ENCODE peak calls at places on chromosomes 1 and 21, in four cellular contexts. One of them, this sample, is unnamed.

GRCh38 chr1:39902121-39902807 is 547 bp upstream of the MYCL start:
- DNase-seq in cardiac muscle cell: peak; percentile 46
- DNase-seq in GM12878: no peak
- DNase-seq in Karpas-422: peak; percentile 75
- DNase-seq in this sample: peak; percentile 58

GRCh38 chr1:99228153-99228552 is 36.1 kb upstream of the PLPPR4 start:
- DNase-seq in cardiac muscle cell: no peak
- DNase-seq in GM12878: no peak
- DNase-seq in Karpas-422: no peak
- DNase-seq in this sample: no peak

GRCh38 chr1:94416901-94417701 is 1.1 kb upstream of the ABCD3 start:
- DNase-seq in Karpas-422: no peak
- DNase-seq in cardiac muscle cell: peak; percentile 94
- DNase-seq in GM12878: no peak
- DNase-seq in this sample: no peak

GRCh38 chr1:235293322-235293942 is 34.5 kb downstream of the ARID4B start:
- DNase-seq in Karpas-422: no peak
- DNase-seq in cardiac muscle cell: no peak
- DNase-seq in GM12878: no peak
- DNase-seq in this sample: no peak

GRCh38 chr21:44574457-44575306 is 1.2 kb downstream of the KRTAP10-4 start:
- DNase-seq in Karpas-422: no peak
- DNase-seq in GM12878: no peak
- DNase-seq in cardiac muscle cell: no peak
- DNase-seq in this sample: no peak

GRCh38 chr1:59124166-59124565 is 172.7 kb upstream of the FGGY start:
- DNase-seq in GM12878: no peak
- DNase-seq in Karpas-422: no peak
- DNase-seq in cardiac muscle cell: peak; percentile 53
- DNase-seq in this sample: no peak

GRCh38 chr1:42152119-42152518 is 1.1 kb upstream of the GUCA2B start:
- DNase-seq in cardiac muscle cell: no peak
- DNase-seq in Karpas-422: no peak
- DNase-seq in GM12878: no peak
- DNase-seq in this sample: no peak

GRCh38 chr1:229585338-229585737 is 26.8 kb upstream of the ABCB10 start:
- DNase-seq in cardiac muscle cell: no peak
- DNase-seq in Karpas-422: no peak
- DNase-seq in GM12878: no peak
- DNase-seq in this sample: no peak

GRCh38 chr1:115952547-115952946 is 23.8 kb upstream of the SLC22A15 start:
- DNase-seq in Karpas-422: no peak
- DNase-seq in GM12878: no peak
- DNase-seq in cardiac muscle cell: no peak
- DNase-seq in this sample: no peak

GRCh38 chr1:68516066-68516465 is 19.2 kb upstream of the DEPDC1 start:
- DNase-seq in Karpas-422: no peak
- DNase-seq in cardiac muscle cell: peak; percentile 32
- DNase-seq in GM12878: no peak
- DNase-seq in this sample: no peak

GRCh38 chr1:153697873-153698647 is 19.6 kb downstream of the NPR1 start:
- DNase-seq in cardiac muscle cell: peak; percentile 89
- DNase-seq in GM12878: no peak
- DNase-seq in Karpas-422: no peak
- DNase-seq in this sample: peak; percentile 73

GRCh38 chr1:1891349-1892078 is 627 bp upstream of the GNB1 start:
- DNase-seq in Karpas-422: peak; percentile 69
- DNase-seq in GM12878: no peak
- DNase-seq in cardiac muscle cell: peak; percentile 63
- DNase-seq in this sample: peak; percentile 59

GRCh38 chr1:203567596-203567995 is 59.0 kb upstream of the ATP2B4 start:
- DNase-seq in Karpas-422: no peak
- DNase-seq in cardiac muscle cell: no peak
- DNase-seq in GM12878: no peak
- DNase-seq in this sample: no peak

GRCh38 chr1:244234009-244234643 is 183.0 kb downstream of the ZBTB18 start:
- DNase-seq in GM12878: no peak
- DNase-seq in Karpas-422: no peak
- DNase-seq in cardiac muscle cell: no peak
- DNase-seq in this sample: no peak

GRCh38 chr1:234188454-234188792 is 184.8 kb upstream of the COA6 start:
- DNase-seq in Karpas-422: peak; percentile 64
- DNase-seq in GM12878: peak; percentile 12
- DNase-seq in cardiac muscle cell: no peak
- DNase-seq in this sample: peak; percentile 78

GRCh38 chr1:111516008-111516535 is 12.6 kb upstream of the ADORA3 start:
- DNase-seq in Karpas-422: peak; percentile 77
- DNase-seq in cardiac muscle cell: peak; percentile 89
- DNase-seq in GM12878: no peak
- DNase-seq in this sample: no peak

GRCh38 chr1:179510038-179510437 is 65.7 kb downstream of the NPHS2 start:
- DNase-seq in cardiac muscle cell: no peak
- DNase-seq in GM12878: peak; percentile 19
- DNase-seq in Karpas-422: no peak
- DNase-seq in this sample: no peak

GRCh38 chr1:198699167-198700015 is 60.6 kb downstream of the PTPRC start:
- DNase-seq in cardiac muscle cell: peak; percentile 53
- DNase-seq in GM12878: no peak
- DNase-seq in Karpas-422: peak; percentile 65
- DNase-seq in this sample: peak; percentile 35

GRCh38 chr21:37627074-37627473 is 260.5 kb downstream of the DYRK1A start:
- DNase-seq in cardiac muscle cell: no peak
- DNase-seq in Karpas-422: no peak
- DNase-seq in GM12878: no peak
- DNase-seq in this sample: no peak

GRCh38 chr1:205709059-205709398 is 28.7 kb upstream of the SLC45A3 start:
- DNase-seq in Karpas-422: no peak
- DNase-seq in cardiac muscle cell: peak; percentile 77
- DNase-seq in GM12878: no peak
- DNase-seq in this sample: no peak

GRCh38 chr21:45421071-45421845 is 16.3 kb downstream of the COL18A1 start:
- DNase-seq in Karpas-422: no peak
- DNase-seq in GM12878: no peak
- DNase-seq in cardiac muscle cell: no peak
- DNase-seq in this sample: no peak

GRCh38 chr1:178684542-178685000 is 40.5 kb upstream of the RALGPS2 start:
- DNase-seq in Karpas-422: no peak
- DNase-seq in cardiac muscle cell: peak; percentile 93
- DNase-seq in GM12878: no peak
- DNase-seq in this sample: no peak

GRCh38 chr21:37675202-37675801 is 241.0 kb downstream of the KCNJ6 start:
- DNase-seq in Karpas-422: peak; percentile 75
- DNase-seq in GM12878: no peak
- DNase-seq in cardiac muscle cell: peak; percentile 62
- DNase-seq in this sample: peak; percentile 75

GRCh38 chr1:25167269-25168192 is 64.8 kb downstream of the SYF2 start:
- DNase-seq in Karpas-422: no peak
- DNase-seq in GM12878: no peak
- DNase-seq in cardiac muscle cell: no peak
- DNase-seq in this sample: no peak

GRCh38 chr1:179314928-179315327 is 21.3 kb downstream of the SOAT1 start:
- DNase-seq in cardiac muscle cell: peak; percentile 43
- DNase-seq in GM12878: no peak
- DNase-seq in Karpas-422: no peak
- DNase-seq in this sample: no peak

GRCh38 chr1:160720366-160720765 is 8.7 kb upstream of the CD48 start:
- DNase-seq in Karpas-422: no peak
- DNase-seq in GM12878: no peak
- DNase-seq in cardiac muscle cell: peak; percentile 33
- DNase-seq in this sample: no peak

GRCh38 chr1:109242387-109242786 is 7.0 kb upstream of the CELSR2 start:
- DNase-seq in cardiac muscle cell: peak; percentile 60
- DNase-seq in Karpas-422: no peak
- DNase-seq in GM12878: no peak
- DNase-seq in this sample: no peak

GRCh38 chr1:202623075-202623474 is 87.2 kb downstream of the SYT2 start:
- DNase-seq in GM12878: no peak
- DNase-seq in Karpas-422: no peak
- DNase-seq in cardiac muscle cell: peak; percentile 69
- DNase-seq in this sample: peak; percentile 86

GRCh38 chr1:210259496-210259895 is 26.9 kb downstream of the SERTAD4 start:
- DNase-seq in GM12878: no peak
- DNase-seq in Karpas-422: no peak
- DNase-seq in cardiac muscle cell: peak; percentile 58
- DNase-seq in this sample: no peak

GRCh38 chr1:174060090-174060489 is 37.9 kb upstream of the RC3H1 start:
- DNase-seq in Karpas-422: no peak
- DNase-seq in GM12878: no peak
- DNase-seq in cardiac muscle cell: no peak
- DNase-seq in this sample: no peak

GRCh38 chr1:2001773-2002411 is 1.7 kb downstream of the CFAP74 start:
- DNase-seq in Karpas-422: no peak
- DNase-seq in cardiac muscle cell: no peak
- DNase-seq in GM12878: no peak
- DNase-seq in this sample: no peak

GRCh38 chr1:228050571-228051181 is 31.8 kb upstream of the ARF1 start:
- DNase-seq in GM12878: no peak
- DNase-seq in cardiac muscle cell: no peak
- DNase-seq in Karpas-422: no peak
- DNase-seq in this sample: no peak

GRCh38 chr1:187070076-187070475 is 241.3 kb downstream of the PLA2G4A start:
- DNase-seq in cardiac muscle cell: no peak
- DNase-seq in GM12878: no peak
- DNase-seq in Karpas-422: no peak
- DNase-seq in this sample: no peak

GRCh38 chr1:212699104-212699838 is 369 bp downstream of the BATF3 start:
- DNase-seq in GM12878: no peak
- DNase-seq in cardiac muscle cell: peak; percentile 39
- DNase-seq in Karpas-422: peak; percentile 74
- DNase-seq in this sample: peak; percentile 65

GRCh38 chr1:30789388-30790255 is 32.0 kb upstream of the LAPTM5 start:
- DNase-seq in GM12878: no peak
- DNase-seq in Karpas-422: no peak
- DNase-seq in cardiac muscle cell: no peak
- DNase-seq in this sample: no peak

GRCh38 chr1:198253668-198254067 is 96.9 kb downstream of the NEK7 start:
- DNase-seq in GM12878: peak; percentile 50
- DNase-seq in Karpas-422: peak; percentile 80
- DNase-seq in cardiac muscle cell: peak; percentile 45
- DNase-seq in this sample: no peak

GRCh38 chr21:33541105-33541711 is 709 bp downstream of the GART start:
- DNase-seq in cardiac muscle cell: peak; percentile 25
- DNase-seq in GM12878: peak; percentile 13
- DNase-seq in Karpas-422: peak; percentile 67
- DNase-seq in this sample: no peak

GRCh38 chr1:27593341-27594326 is 10.3 kb downstream of the AHDC1 start:
- DNase-seq in Karpas-422: no peak
- DNase-seq in cardiac muscle cell: no peak
- DNase-seq in GM12878: no peak
- DNase-seq in this sample: no peak

GRCh38 chr1:213277036-213277435 is 226.0 kb downstream of the RPS6KC1 start:
- DNase-seq in Karpas-422: no peak
- DNase-seq in cardiac muscle cell: no peak
- DNase-seq in GM12878: no peak
- DNase-seq in this sample: no peak

DNA sequence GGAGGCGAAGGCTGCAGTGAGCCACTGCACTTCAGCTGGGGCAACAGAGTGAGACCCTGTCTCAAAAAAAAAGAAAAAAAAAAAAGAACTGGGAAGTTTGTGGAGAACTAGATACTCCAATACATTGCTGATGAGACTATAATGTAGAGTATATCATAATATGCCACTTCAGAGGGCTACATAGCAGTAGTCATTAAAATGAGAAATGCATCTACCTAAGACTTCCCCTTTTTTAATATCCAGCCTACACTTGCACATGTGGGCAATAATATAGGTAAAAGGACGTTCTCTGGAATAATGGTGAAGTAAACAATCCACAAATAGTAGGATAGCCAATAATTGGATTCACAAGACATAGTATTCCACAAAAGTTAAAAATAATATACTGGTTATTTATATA is 311.0 kb downstream of the HLX start:
- DNase-seq in cardiac muscle cell: no peak
- DNase-seq in Karpas-422: no peak
- DNase-seq in GM12878: no peak
- DNase-seq in this sample: no peak
- H3K4me1 ChIP-seq in cardiac muscle cell: no peaks in the 10 kb centered on the region
- H3K4me1 ChIP-seq in Karpas-422: no peaks in the 10 kb centered on the region
- H3K4me1 ChIP-seq in GM12878: no peaks in the 10 kb centered on the region
- H3K4me1 ChIP-seq in this sample: no peaks in the 10 kb centered on the region

GRCh38 chr1:81097860-81098259 is 702.9 kb upstream of the ADGRL2 start:
- DNase-seq in cardiac muscle cell: no peak
- DNase-seq in Karpas-422: no peak
- DNase-seq in GM12878: no peak
- DNase-seq in this sample: no peak
- H3K4me3 ChIP-seq in cardiac muscle cell: no peak overlapping the region
- H3K4me3 ChIP-seq in Karpas-422: no peak overlapping the region
- H3K4me3 ChIP-seq in GM12878: no peak overlapping the region
- H3K4me3 ChIP-seq in this sample: no peak overlapping the region

GRCh38 chr1:119737040-119737682 is 25.4 kb downstream of the PHGDH start:
- DNase-seq in Karpas-422: no peak
- DNase-seq in cardiac muscle cell: peak; percentile 86
- DNase-seq in GM12878: no peak
- DNase-seq in this sample: no peak
- H3K4me1 ChIP-seq in Karpas-422: no peaks in the 10 kb centered on the region
- H3K4me1 ChIP-seq in cardiac muscle cell: no peaks in the 10 kb centered on the region
- H3K4me1 ChIP-seq in GM12878: no peaks in the 10 kb centered on the region
- H3K4me1 ChIP-seq in this sample: no peaks in the 10 kb centered on the region

GRCh38 chr21:29018540-29018939 is 609 bp downstream of the RWDD2B start:
- DNase-seq in cardiac muscle cell: peak; percentile 49
- DNase-seq in Karpas-422: peak; percentile 60
- DNase-seq in GM12878: no peak
- DNase-seq in this sample: no peak

GRCh38 chr21:29022141-29022540 is 2.3 kb upstream of the USP16 start:
- DNase-seq in Karpas-422: no peak
- DNase-seq in cardiac muscle cell: no peak
- DNase-seq in GM12878: no peak
- DNase-seq in this sample: no peak

DNA sequence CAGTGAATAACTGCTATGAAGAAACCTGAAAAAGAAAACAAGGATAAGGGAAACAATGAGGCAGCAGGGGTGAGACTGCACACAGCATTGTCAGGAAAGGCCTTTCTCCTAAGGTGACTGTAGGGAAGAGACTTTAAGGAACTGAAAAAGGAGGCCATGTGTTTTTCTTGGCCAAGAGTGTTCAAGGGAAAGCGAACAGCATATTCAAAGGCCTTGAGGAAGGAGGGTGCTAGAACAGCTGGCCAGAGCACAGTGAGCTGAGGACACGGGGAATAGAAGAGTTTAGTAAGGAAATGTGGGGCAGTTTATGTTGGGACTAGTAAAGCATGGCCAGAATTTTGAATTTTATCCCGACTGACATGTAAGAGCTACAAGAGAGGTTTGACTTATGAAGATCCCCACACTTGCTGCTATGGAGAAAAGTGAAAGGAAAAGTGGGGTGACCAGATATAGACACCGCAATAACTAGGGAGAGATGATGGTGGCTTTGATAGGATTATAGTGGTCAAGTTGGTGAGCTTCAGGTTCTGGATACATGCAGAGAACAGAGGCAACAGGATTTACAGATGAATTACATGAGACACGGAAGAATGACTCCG is 1.4 kb downstream of the RWDD2B start:
- DNase-seq in Karpas-422: peak; percentile 66
- DNase-seq in GM12878: no peak
- DNase-seq in cardiac muscle cell: peak; percentile 9
- DNase-seq in this sample: no peak
- H3K4me3 ChIP-seq in Karpas-422: peak overlapping the region; percentile 83
- H3K4me3 ChIP-seq in GM12878: peak overlapping the region; percentile 97
- H3K4me3 ChIP-seq in cardiac muscle cell: no peak overlapping the region
- H3K4me3 ChIP-seq in this sample: peak overlapping the region; percentile 93

This sample was measured in BE2C.